ENCODE peak calls at places on chromosomes 3 and 15, in four cellular contexts. One of them, this sample, is unnamed.

GRCh38 chr3:123021986-123022510 is 5.5 kb downstream of the SEMA5B start:
- DNase-seq in retina: peak; percentile 58
- DNase-seq in uterus: no peak
- DNase-seq in skeletal muscle cell: no peak
- DNase-seq in this sample: no peak

GRCh38 chr15:88098317-88098716 is 158.2 kb downstream of the NTRK3 start:
- DNase-seq in uterus: peak; percentile 44
- DNase-seq in skeletal muscle cell: no peak
- DNase-seq in retina: no peak
- DNase-seq in this sample: no peak

GRCh38 chr15:100209204-100209603 is 132.6 kb downstream of the ADAMTS17 start:
- DNase-seq in retina: no peak
- DNase-seq in uterus: no peak
- DNase-seq in skeletal muscle cell: no peak
- DNase-seq in this sample: no peak

GRCh38 chr15:98525625-98526024 is 122.7 kb upstream of the IGF1R start:
- DNase-seq in retina: no peak
- DNase-seq in skeletal muscle cell: no peak
- DNase-seq in uterus: no peak
- DNase-seq in this sample: no peak

GRCh38 chr3:123935830-123936229 is 25.2 kb downstream of the CCDC14 start:
- DNase-seq in uterus: no peak
- DNase-seq in retina: no peak
- DNase-seq in skeletal muscle cell: no peak
- DNase-seq in this sample: no peak

GRCh38 chr15:63938486-63939061 is 104.8 kb upstream of the HERC1 start:
- DNase-seq in uterus: no peak
- DNase-seq in skeletal muscle cell: no peak
- DNase-seq in retina: no peak
- DNase-seq in this sample: no peak

GRCh38 chr3:134667956-134668355 is 17.1 kb upstream of the KY start:
- DNase-seq in skeletal muscle cell: no peak
- DNase-seq in uterus: no peak
- DNase-seq in retina: no peak
- DNase-seq in this sample: no peak

GRCh38 chr3:139836656-139837464 is 98.1 kb upstream of the CLSTN2 start:
- DNase-seq in skeletal muscle cell: no peak
- DNase-seq in retina: no peak
- DNase-seq in uterus: no peak
- DNase-seq in this sample: no peak

GRCh38 chr15:66251790-66252355 is 1.7 kb downstream of the MEGF11 start:
- DNase-seq in skeletal muscle cell: no peak
- DNase-seq in uterus: no peak
- DNase-seq in retina: peak; percentile 54
- DNase-seq in this sample: no peak

GRCh38 chr15:57924536-57924935 is 141.0 kb downstream of the ALDH1A2 start:
- DNase-seq in retina: no peak
- DNase-seq in skeletal muscle cell: no peak
- DNase-seq in uterus: no peak
- DNase-seq in this sample: no peak

GRCh38 chr15:31359722-31360111 is 33.1 kb downstream of the KLF13 start:
- DNase-seq in uterus: no peak
- DNase-seq in skeletal muscle cell: no peak
- DNase-seq in retina: no peak
- DNase-seq in this sample: no peak

GRCh38 chr15:29857196-29857595 is 34.9 kb upstream of the TJP1 start:
- DNase-seq in retina: no peak
- DNase-seq in skeletal muscle cell: no peak
- DNase-seq in uterus: no peak
- DNase-seq in this sample: no peak